ENCODE peak calls at places on chromosome 10, in nine cellular contexts. I is chondrocyte; R is mesenteric fat pad; G is HTR-8/SVneo; Z is GM12865; P is stimulated activated CD4-positive, alpha-beta T cell treated with anti-CD3 and anti-CD28 coated beads, Interleukin-4, amount 100 ng/mL, for 4 hours; K is left colon; C is NCI-H460; W is kidney glomerular epithelial cell. N is an unnamed sample.

GRCh38 chr10:99976886-99977391 is 32.8 kb downstream of the DNMBP start:
- DNase-seq in P (no peak), I (no peak), R (no peak), Z (no peak), G (peak; percentile 72), C (peak; percentile 55), W (peak; percentile 89), K (no peak), N (no peak)

GRCh38 chr10:13095094-13095493 is 4.9 kb upstream of the OPTN start:
- DNase-seq in I (no peak), Z (no peak), W (no peak), C (no peak), R (no peak), K (no peak), P (no peak), G (no peak), N (no peak)

GRCh38 chr10:120517196-120517595 is 60.2 kb downstream of the PLPP4 start:
- DNase-seq in Z (no peak), C (no peak), K (no peak), P (no peak), W (no peak), G (no peak), I (no peak), R (no peak), N (no peak)

GRCh38 chr10:6476989-6477388 is 103.1 kb downstream of the PRKCQ start:
- DNase-seq in W (peak; percentile 44), C (no peak), G (no peak), K (no peak), Z (no peak), I (no peak), P (no peak), R (no peak), N (no peak)

GRCh38 chr10:124324856-124325657 is 93.7 kb downstream of the OAT start:
- DNase-seq in Z (no peak), W (no peak), K (no peak), C (no peak), G (no peak), I (no peak), R (peak; percentile 81), P (no peak), N (no peak)

GRCh38 chr10:69303632-69304035 is 25.3 kb downstream of the HK1 start:
- DNase-seq in K (no peak), G (no peak), R (no peak), I (no peak), Z (no peak), C (no peak), W (no peak), P (no peak), N (no peak)

GRCh38 chr10:76429642-76430041 is 998.2 kb downstream of the LRMDA start:
- DNase-seq in P (no peak), W (no peak), I (no peak), G (no peak), R (no peak), Z (no peak), C (no peak), K (no peak), N (no peak)

GRCh38 chr10:70584941-70585544 is 17.5 kb downstream of the PRF1 start:
- DNase-seq in W (no peak), Z (no peak), I (no peak), C (no peak), G (no peak), K (no peak), R (peak; percentile 69), P (no peak), N (no peak)

GRCh38 chr10:99582255-99582770 is 37.9 kb downstream of the SLC25A28 start:
- DNase-seq in I (no peak), P (no peak), C (no peak), W (no peak), G (no peak), Z (no peak), K (no peak), R (no peak), N (no peak)

N was measured in nucleus accumbens.